ENCODE peak calls at places on chromosomes 12 and 14, in eight cellular contexts. D is stimulated activated CD4-positive, alpha-beta T cell treated with anti-CD3 and anti-CD28 coated beads, TNF-alpha, amount 100 ng/mL, for 48 hours; N is putamen; U is right atrium auricular region; W is GM12891; G is fibroblast of the aortic adventitia; A is activated CD8-positive, alpha-beta memory T cell treated with anti-CD3 and anti-CD28 coated beads for 48 hours; Q is AG04450. B is an unnamed sample.

GRCh38 chr12:6980075-6980474 is 9.4 kb downstream of the EMG1 start:
- DNase-seq in A (no peak), U (no peak), G (no peak), D (no peak), Q (no peak), N (no peak), W (no peak), B (no peak)

GRCh38 chr12:64577046-64577445 is 33.2 kb upstream of the RASSF3 start:
- DNase-seq in W (no peak), N (no peak), G (no peak), U (no peak), A (no peak), D (no peak), Q (no peak), B (no peak)

GRCh38 chr14:68458840-68459469 is 333.9 kb downstream of the ZFP36L1 start:
- DNase-seq in G (peak; percentile 95), A (no peak), Q (no peak), D (no peak), U (no peak), W (no peak), N (no peak), B (no peak)

GRCh38 chr14:95471526-95472304 is 44.7 kb downstream of the SYNE3 start:
- DNase-seq in Q (no peak), U (no peak), N (no peak), A (no peak), D (no peak), W (no peak), G (peak; percentile 46), B (no peak)

GRCh38 chr12:103634732-103635131 is 47.7 kb downstream of the STAB2 start:
- DNase-seq in A (no peak), Q (no peak), W (no peak), D (no peak), G (no peak), U (no peak), N (no peak), B (no peak)

GRCh38 chr14:51652168-51653095 is 722 bp downstream of the FRMD6 start:
- DNase-seq in G (peak; percentile 33), U (no peak), N (no peak), Q (no peak), D (no peak), A (peak; percentile 23), W (peak; percentile 32), B (no peak)

GRCh38 chr14:104851896-104852663 is 13.0 kb upstream of the CEP170B start:
- DNase-seq in U (no peak), A (no peak), W (no peak), D (no peak), Q (no peak), G (no peak), N (no peak), B (no peak)

GRCh38 chr12:76198839-76199238 is 114.4 kb upstream of the NAP1L1 start:
- DNase-seq in Q (no peak), A (no peak), U (no peak), D (no peak), W (no peak), G (no peak), N (no peak), B (no peak)

GRCh38 chr14:24335461-24336146 is 733 bp upstream of the ADCY4 start:
- DNase-seq in Q (no peak), A (no peak), D (no peak), G (no peak), N (no peak), W (no peak), U (no peak), B (no peak)

GRCh38 chr14:52051251-52051650 is 17.6 kb downstream of the NID2 start:
- DNase-seq in D (no peak), G (peak; percentile 20), N (no peak), A (no peak), U (no peak), Q (no peak), W (no peak), B (no peak)

GRCh38 chr12:61647566-61647965 is 612.6 kb upstream of the USP15 start:
- DNase-seq in D (no peak), W (no peak), U (no peak), Q (no peak), G (no peak), N (no peak), A (no peak), B (no peak)

GRCh38 chr14:91152499-91152898 is 38.6 kb downstream of the DGLUCY start:
- DNase-seq in D (no peak), U (no peak), Q (no peak), N (no peak), W (no peak), A (no peak), G (no peak), B (no peak)